ENCODE peak calls at places on chromosome 11, in five cellular contexts. R is neuronal stem cell, B is mesendoderm, A is mesenchymal stem cell, U is IMR-90. E is an unnamed sample.

GRCh38 chr11:19834761-19835160 is 122.1 kb downstream of the NAV2 start:
- DNase-seq in R (no peak), B (no peak), A (no peak), U (peak; percentile 17), E (no peak)

GRCh38 chr11:128711136-128711535 is 17.3 kb downstream of the FLI1 start:
- DNase-seq in R (no peak), B (no peak), A (peak; percentile 52), U (peak; percentile 87), E (no peak)

GRCh38 chr11:100752371-100753073 is 65.4 kb downstream of the ARHGAP42 start:
- DNase-seq in R (no peak), B (no peak), A (no peak), U (no peak), E (no peak)

GRCh38 chr11:65524010-65524746 is 705 bp upstream of the SCYL1 start:
- DNase-seq in R (no peak), B (no peak), A (no peak), U (no peak), E (no peak)

GRCh38 chr11:76129729-76130128 is 76.6 kb downstream of the WNT11 start:
- DNase-seq in R (no peak), B (no peak), A (no peak), U (no peak), E (no peak)

GRCh38 chr11:113675003-113675471 is 31.1 kb downstream of the TMPRSS5 start:
- DNase-seq in R (no peak), B (no peak), A (peak; percentile 76), U (peak; percentile 88), E (no peak)

GRCh38 chr11:103594283-103594682 is 442.2 kb upstream of the DDI1 start:
- DNase-seq in R (no peak), B (no peak), A (no peak), U (no peak), E (no peak)

GRCh38 chr11:130211144-130211543 is 51.6 kb downstream of the ST14 start:
- DNase-seq in R (no peak), B (no peak), A (no peak), U (no peak), E (peak; percentile 19)

GRCh38 chr11:4393209-4394196 is at the start of gene TRIM21:
- DNase-seq in R (peak; percentile 62), B (peak; percentile 92), A (peak; percentile 90), U (peak; percentile 79), E (peak; percentile 87)

GRCh38 chr11:8392166-8392565 is 128.5 kb upstream of the LMO1 start:
- DNase-seq in R (no peak), B (no peak), A (no peak), U (no peak), E (no peak)

GRCh38 chr11:114297806-114298700 is 1.9 kb downstream of the NNMT start:
- DNase-seq in R (no peak), B (peak; percentile 51), A (peak; percentile 70), U (no peak), E (no peak)

GRCh38 chr11:102341844-102342318 is 5.1 kb upstream of the BIRC2 start:
- DNase-seq in R (peak; percentile 81), B (peak; percentile 93), A (peak; percentile 84), U (peak; percentile 87), E (peak; percentile 82)

GRCh38 chr11:64185323-64186204 is at the start of gene STIP1:
- DNase-seq in R (peak; percentile 100), B (peak; percentile 100), A (peak; percentile 100), U (peak; percentile 100), E (peak; percentile 100)

GRCh38 chr11:13238879-13239514 is 38.6 kb upstream of the BMAL1 start:
- DNase-seq in R (no peak), B (peak; percentile 67), A (peak; percentile 56), U (peak; percentile 41), E (peak; percentile 72)

GRCh38 chr11:114346709-114347141 is 50.5 kb downstream of the NNMT start:
- DNase-seq in R (no peak), B (no peak), A (no peak), U (no peak), E (no peak)

GRCh38 chr11:118065375-118065774 is 11.5 kb upstream of the TMPRSS4 start:
- DNase-seq in R (no peak), B (no peak), A (no peak), U (no peak), E (no peak)

GRCh38 chr11:86230196-86230813 is 14.2 kb upstream of the EED start:
- DNase-seq in R (no peak), B (peak; percentile 40), A (no peak), U (no peak), E (no peak)

GRCh38 chr11:88353835-88354496 is 16.4 kb upstream of the CTSC start:
- DNase-seq in R (no peak), B (no peak), A (no peak), U (no peak), E (no peak)

GRCh38 chr11:75264971-75265370 is 24.4 kb downstream of the TPBGL start:
- DNase-seq in R (no peak), B (no peak), A (no peak), U (no peak), E (no peak)

GRCh38 chr11:80297808-80298460 is 857.1 kb upstream of the TENM4 start:
- DNase-seq in R (no peak), B (no peak), A (peak; percentile 90), U (peak; percentile 82), E (no peak)

GRCh38 chr11:43581370-43582023 is 99.0 kb upstream of the HSD17B12 start:
- DNase-seq in R (no peak), B (no peak), A (no peak), U (no peak), E (no peak)

DNA sequence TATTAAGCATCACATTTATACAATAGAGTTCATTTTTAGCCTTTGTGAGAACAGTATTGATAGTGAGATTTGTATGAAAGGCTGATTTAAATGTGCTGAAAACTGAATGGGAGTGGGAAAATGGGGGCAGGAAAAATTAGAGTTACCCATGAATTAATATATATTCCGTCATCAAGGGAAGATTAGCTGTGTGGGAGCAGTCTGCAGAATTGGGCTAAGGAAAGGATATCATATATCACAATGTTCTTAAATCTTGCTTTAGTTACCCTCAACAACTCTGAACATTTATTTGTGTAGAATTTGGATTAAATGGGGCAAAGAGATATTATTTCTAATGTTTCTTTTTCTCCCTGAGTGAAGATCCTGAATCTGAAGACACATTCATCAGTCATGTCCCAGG is at the start of gene OR51Q1:
- DNase-seq in R (no peak), B (no peak), A (no peak), U (no peak), E (no peak)
- H2BK5ac ChIP-seq in R (no peak within 1 kb of the TSS), B (peak within 1 kb of the TSS; percentile 28), A (no peak within 1 kb of the TSS), U (no peak within 1 kb of the TSS), E (no peak within 1 kb of the TSS)

GRCh38 chr11:61332266-61332822 is 561 bp downstream of the DDB1 start:
- DNase-seq in R (no peak), B (peak; percentile 70), A (peak; percentile 71), U (peak; percentile 36), E (no peak)
- H2AK5ac ChIP-seq in R (peak overlapping the region; percentile 74), B (peak overlapping the region; percentile 83), A (peak overlapping the region; percentile 65), U (peak overlapping the region; percentile 86), E (no peak overlapping the region)

GRCh38 chr11:71505781-71506180 is 21.3 kb upstream of the KRTAP5-7 start:
- DNase-seq in R (no peak), B (peak; percentile 70), A (no peak), U (no peak), E (no peak)
- H2BK5ac ChIP-seq in R (no peak overlapping the region), B (peak overlapping the region; percentile 96), A (no peak overlapping the region), U (no peak overlapping the region), E (no peak overlapping the region)

DNA sequence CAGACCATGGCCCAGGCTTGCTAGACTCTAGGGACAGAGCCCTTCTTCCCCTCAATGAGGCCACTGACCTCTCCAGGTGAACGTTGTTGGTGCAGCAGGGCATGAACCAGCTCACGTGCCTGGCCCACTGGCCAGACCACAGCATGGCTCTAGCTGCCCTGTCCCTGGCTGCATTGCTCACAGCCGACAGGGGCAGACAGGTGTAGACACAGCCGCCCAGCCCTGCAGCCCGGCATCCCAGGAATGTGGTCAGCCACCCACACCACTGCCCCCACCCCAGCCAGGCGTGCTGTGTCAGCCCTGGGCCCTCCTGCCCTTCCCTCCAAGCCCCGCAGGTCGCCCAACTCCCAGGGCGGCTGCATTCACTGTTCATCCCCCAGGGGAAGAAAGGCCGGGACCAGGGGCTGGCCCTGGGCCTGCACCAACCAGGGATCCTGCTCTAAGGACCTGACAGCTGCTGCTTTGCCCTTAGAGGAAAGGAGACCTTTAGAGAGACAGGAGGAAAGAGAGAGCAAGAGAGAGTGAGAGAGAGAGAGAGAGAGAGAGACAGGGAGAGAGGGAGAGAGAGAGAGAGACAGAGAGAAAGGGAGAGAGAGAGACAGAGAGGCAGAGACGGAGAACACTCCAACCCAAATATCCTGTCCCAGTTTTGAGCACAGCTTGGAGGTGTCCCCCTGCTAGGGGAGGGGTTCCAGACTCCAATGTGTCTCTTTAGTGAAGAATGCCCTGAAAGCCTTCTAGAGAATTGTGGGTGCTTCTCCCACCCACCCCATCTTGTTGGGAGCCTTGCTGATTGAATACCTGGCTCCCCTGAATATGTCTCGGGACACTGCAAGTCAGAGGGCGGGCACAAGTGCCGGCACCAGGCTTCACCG is 44.2 kb upstream of the LINC01488 start:
- DNase-seq in R (no peak), B (peak; percentile 91), A (peak; percentile 29), U (no peak), E (peak; percentile 89)
- H2AK5ac ChIP-seq in R (peak overlapping the region; percentile 94), B (no peak overlapping the region), A (peak overlapping the region; percentile 87), U (peak overlapping the region; percentile 66), E (no peak overlapping the region)

GRCh38 chr11:16982809-16983208 is 31.4 kb downstream of the PLEKHA7 start:
- DNase-seq in R (no peak), B (no peak), A (no peak), U (no peak), E (no peak)
- H2BK5ac ChIP-seq in R (no peak overlapping the region), B (no peak overlapping the region), A (no peak overlapping the region), U (no peak overlapping the region), E (no peak overlapping the region)

DNA sequence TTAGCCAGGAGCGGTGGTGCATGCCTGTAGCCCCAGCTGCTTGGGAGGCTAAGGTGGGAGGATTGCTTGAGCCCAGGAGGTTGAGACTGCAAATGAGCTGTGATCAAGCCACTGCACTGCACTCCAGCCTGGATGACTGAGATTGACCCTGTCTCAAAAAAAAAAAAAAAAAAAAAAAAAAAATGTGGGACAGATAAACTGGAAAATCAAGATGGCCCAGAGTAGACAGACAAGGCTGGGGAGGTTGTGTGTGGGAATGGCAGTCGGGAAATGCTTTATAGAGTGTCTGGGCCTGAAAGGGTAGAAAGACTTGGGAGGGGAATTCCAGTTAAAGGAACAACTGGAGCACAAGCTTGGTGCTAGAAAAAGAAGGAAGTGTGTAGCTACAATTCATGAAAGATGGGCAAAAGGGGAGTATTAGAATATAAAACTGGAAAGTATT is 18.2 kb upstream of the WDR74 start:
- DNase-seq in R (no peak), B (no peak), A (peak; percentile 67), U (peak; percentile 48), E (no peak)
- H2AK5ac ChIP-seq in R (no peak overlapping the region), B (no peak overlapping the region), A (no peak overlapping the region), U (no peak overlapping the region), E (no peak overlapping the region)

GRCh38 chr11:2752204-2752772 is 52.5 kb upstream of the KCNQ1OT1 start:
- DNase-seq in R (no peak), B (no peak), A (peak; percentile 18), U (peak; percentile 32), E (no peak)
- H2BK5ac ChIP-seq in R (no peak overlapping the region), B (no peak overlapping the region), A (peak overlapping the region; percentile 80), U (no peak overlapping the region), E (no peak overlapping the region)